ENCODE peak calls at places on chromosomes 11 and 22, in nine cellular contexts. I is colonic mucosa, G is right atrium auricular region, P is AG09319, F is kidney epithelial cell, A is DND-41, K is RWPE1, C is cardiac muscle cell, R is HCT116. X is an unnamed sample.

GRCh38 chr11:45685976-45686375 is 20.6 kb upstream of the CHST1 start:
- DNase-seq in K (no peak), C (no peak), A (no peak), P (no peak), G (no peak), I (no peak), F (no peak), R (no peak), X (no peak)

GRCh38 chr22:22759889-22760546 is 115.6 kb downstream of the GGTLC2 start:
- DNase-seq in G (no peak), P (no peak), C (no peak), K (no peak), F (no peak), I (no peak), A (no peak), R (no peak), X (no peak)

GRCh38 chr11:2927851-2928604 is 1.2 kb downstream of the PHLDA2 start:
- DNase-seq in R (no peak), C (peak), G (no peak), P (no peak), K (no peak), F (no peak), A (no peak), I (peak), X (no peak)

GRCh38 chr11:119093951-119094815 is 7.5 kb downstream of the DPAGT1 start:
- DNase-seq in K (no peak), G (no peak), R (no peak), A (peak), F (no peak), C (peak), P (no peak), I (peak), X (no peak)

GRCh38 chr22:32123657-32124056 is 35.4 kb downstream of the C22orf42 start:
- DNase-seq in I (no peak), R (no peak), K (no peak), P (no peak), F (no peak), G (no peak), A (no peak), C (no peak), X (peak)

GRCh38 chr11:99352642-99353041 is 331.9 kb downstream of the CNTN5 start:
- DNase-seq in C (no peak), A (no peak), R (no peak), G (no peak), I (no peak), F (no peak), K (no peak), P (no peak), X (no peak)

GRCh38 chr22:35551549-35552177 is 11.0 kb downstream of the RASD2 start:
- DNase-seq in G (no peak), A (no peak), R (no peak), C (no peak), P (no peak), F (no peak), K (no peak), I (no peak), X (no peak)

GRCh38 chr11:67439321-67440228 is 2.1 kb upstream of the PTPRCAP start:
- DNase-seq in K (no peak), C (peak), P (no peak), I (peak), R (no peak), G (no peak), A (peak), F (no peak), X (no peak)

GRCh38 chr11:134244593-134244992 is 8.6 kb downstream of the THYN1 start:
- DNase-seq in A (no peak), P (no peak), C (peak), I (no peak), G (no peak), K (no peak), R (no peak), F (no peak), X (no peak)

GRCh38 chr11:3010521-3011275 is 18.6 kb upstream of the NAP1L4 start:
- DNase-seq in K (no peak), C (no peak), A (no peak), R (no peak), P (no peak), G (no peak), F (no peak), I (no peak), X (no peak)

GRCh38 chr11:10181811-10182210 is 112.2 kb downstream of the SBF2 start:
- DNase-seq in I (no peak), A (no peak), K (peak), G (no peak), F (peak), C (peak), P (no peak), R (peak), X (no peak)
- TF ChIP-seq CTCF in I (no peak), A (no peak), K (peak), G (peak), F (peak), C (peak), P (peak), R (peak), X (peak)

GRCh38 chr11:6232899-6233298 is 1.5 kb downstream of the FHIP1B start:
- DNase-seq in R (no peak), K (no peak), F (no peak), G (no peak), A (no peak), P (no peak), I (no peak), C (no peak), X (no peak)
- TF ChIP-seq CTCF in R (no peak), K (no peak), F (no peak), G (no peak), A (no peak), P (no peak), I (no peak), C (no peak), X (no peak)

DNA sequence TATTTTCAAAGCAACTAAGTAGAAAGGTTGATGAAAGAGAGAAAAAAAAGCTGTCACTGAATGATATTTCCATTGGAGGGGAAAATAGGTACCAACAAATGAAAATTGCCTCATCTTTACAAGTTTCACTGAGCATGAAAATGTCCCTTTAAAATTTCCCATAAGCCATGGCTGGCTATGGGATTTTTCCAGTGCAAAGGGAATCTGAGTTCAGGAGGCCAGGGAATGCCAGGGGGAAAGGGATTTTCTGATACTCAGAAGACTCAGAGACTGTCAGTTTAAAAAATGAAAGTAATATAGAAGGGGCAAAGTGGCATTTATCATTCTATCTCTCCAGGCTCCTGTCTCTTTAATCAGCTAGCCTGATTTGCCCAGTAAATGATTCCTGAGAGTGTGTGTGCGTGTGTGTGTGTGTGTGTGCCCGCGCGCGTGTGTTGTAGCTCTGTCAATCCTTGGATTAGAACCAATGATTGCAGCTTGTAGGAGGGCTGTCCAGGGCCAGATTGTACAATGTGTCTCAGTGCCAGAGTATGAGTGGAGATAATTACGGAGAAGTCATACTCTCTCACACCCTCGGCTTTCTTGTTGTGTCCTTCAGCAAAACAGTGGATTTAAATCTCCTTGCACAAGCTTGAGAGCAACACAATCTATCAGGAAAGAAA is at the start of gene NTM:
- DNase-seq in A (no peak), G (peak), C (peak), F (no peak), K (no peak), P (peak), R (no peak), I (peak), X (no peak)
- TF ChIP-seq CTCF in A (no peak), G (no peak), C (no peak), F (no peak), K (no peak), P (no peak), R (no peak), I (no peak), X (no peak)

GRCh38 chr11:78177216-78177615 is 11.2 kb downstream of the KCTD21 start:
- DNase-seq in K (no peak), I (no peak), G (no peak), R (no peak), F (no peak), P (no peak), A (no peak), C (no peak), X (no peak)

GRCh38 chr11:78176605-78177141 is 11.8 kb downstream of the KCTD21 start:
- DNase-seq in R (no peak), C (no peak), I (no peak), K (no peak), P (no peak), A (no peak), F (no peak), G (no peak), X (no peak)

GRCh38 chr11:78181155-78181554 is 7.3 kb downstream of the KCTD21 start:
- DNase-seq in F (no peak), P (no peak), R (no peak), K (no peak), I (no peak), C (peak), A (no peak), G (no peak), X (no peak)

DNA sequence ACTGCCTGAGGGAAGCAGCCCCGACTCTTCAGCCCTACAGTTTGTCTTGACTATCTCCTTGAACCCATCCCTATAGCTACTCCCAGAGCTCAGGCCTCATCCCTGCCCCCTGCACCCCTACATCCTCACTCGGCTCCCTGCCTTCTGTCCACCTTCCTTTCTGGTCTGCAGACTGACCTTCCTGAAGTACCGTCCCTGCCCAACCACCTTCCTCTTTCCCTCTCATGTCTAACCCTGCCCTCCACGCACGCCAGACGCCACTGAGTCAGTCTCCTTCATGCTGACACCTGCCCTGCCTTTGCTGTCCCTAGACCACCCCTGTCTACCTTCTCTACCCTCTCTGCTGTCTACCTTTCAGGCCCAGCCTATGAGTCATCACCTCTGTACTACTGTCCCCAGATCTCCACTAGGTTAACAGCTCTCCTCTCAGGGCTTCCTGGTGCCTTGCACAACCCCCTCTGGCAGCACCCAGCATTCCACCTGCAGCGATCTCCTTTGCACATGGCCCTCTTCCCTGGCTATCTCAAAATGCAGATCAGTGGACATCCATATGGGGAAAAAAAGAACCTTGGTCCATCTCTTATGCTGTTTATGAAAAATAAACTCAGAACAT is 8.9 kb downstream of the KCTD21 start:
- DNase-seq in R (no peak), C (no peak), A (no peak), P (no peak), K (peak), I (no peak), F (no peak), G (no peak), X (no peak)
- TF ChIP-seq CTCF in R (no peak), C (no peak), A (no peak), P (no peak), K (no peak), I (no peak), F (no peak), G (no peak), X (no peak)

X was measured in osteocyte.